ENCODE peak calls at places on chromosome 18, in six cellular contexts. F, Q, D, W, N and E are unnamed samples.

GRCh38 chr18:21391074-21391673 is 149.1 kb downstream of the GREB1L start:
- DNase-seq in F (no peak), Q (no peak), D (no peak), W (no peak), N (peak; percentile 99), E (no peak)

GRCh38 chr18:54294274-54294673 is 25.0 kb downstream of the POLI start:
- DNase-seq in F (no peak), Q (no peak), D (no peak), W (no peak), N (no peak), E (no peak)

GRCh38 chr18:50099725-50100414 is 95.1 kb downstream of the MYO5B start:
- DNase-seq in F (no peak), Q (no peak), D (no peak), W (no peak), N (peak; percentile 87), E (no peak)

GRCh38 chr18:77547757-77548156 is 298.1 kb downstream of the GALR1 start:
- DNase-seq in F (no peak), Q (no peak), D (no peak), W (no peak), N (no peak), E (no peak)

GRCh38 chr18:5029622-5030021 is 167.4 kb downstream of the AKAIN1 start:
- DNase-seq in F (no peak), Q (no peak), D (no peak), W (no peak), N (no peak), E (no peak)

GRCh38 chr18:76421291-76422078 is 73.6 kb downstream of the ZNF516 start:
- DNase-seq in F (no peak), Q (no peak), D (no peak), W (no peak), N (no peak), E (no peak)

GRCh38 chr18:52484977-52485376 is 145.0 kb downstream of the DCC start:
- DNase-seq in F (no peak), Q (no peak), D (no peak), W (no peak), N (peak; percentile 2), E (no peak)

GRCh38 chr18:79863161-79863945 is 65.6 kb downstream of the KCNG2 start:
- DNase-seq in F (no peak), Q (no peak), D (no peak), W (peak; percentile 55), N (no peak), E (no peak)

GRCh38 chr18:78652001-78652545 is 327.5 kb upstream of the SALL3 start:
- DNase-seq in F (no peak), Q (no peak), D (no peak), W (peak; percentile 56), N (no peak), E (no peak)

GRCh38 chr18:61546598-61546997 is 213.4 kb downstream of the CDH20 start:
- DNase-seq in F (no peak), Q (no peak), D (no peak), W (no peak), N (peak; percentile 76), E (peak; percentile 46)

GRCh38 chr18:48004577-48004976 is 74.1 kb upstream of the SMAD2 start:
- DNase-seq in F (no peak), Q (no peak), D (no peak), W (no peak), N (peak; percentile 37), E (no peak)

GRCh38 chr18:65725421-65726050 is 25.3 kb upstream of the CDH7 start:
- DNase-seq in F (no peak), Q (no peak), D (no peak), W (no peak), N (no peak), E (no peak)

GRCh38 chr18:45291616-45292612 is 323.4 kb upstream of the SLC14A2 start:
- DNase-seq in F (no peak), Q (no peak), D (no peak), W (no peak), N (peak; percentile 41), E (no peak)

GRCh38 chr18:31261792-31262582 is 56.0 kb upstream of the DSG1 start:
- DNase-seq in F (no peak), Q (no peak), D (no peak), W (no peak), N (no peak), E (no peak)

GRCh38 chr18:45785015-45785597 is 40.4 kb upstream of the SIGLEC15 start:
- DNase-seq in F (no peak), Q (no peak), D (no peak), W (no peak), N (no peak), E (no peak)

GRCh38 chr18:24924066-24924716 is 427.8 kb downstream of the ZNF521 start:
- DNase-seq in F (no peak), Q (no peak), D (no peak), W (no peak), N (no peak), E (no peak)

GRCh38 chr18:61817086-61817485 is 75.7 kb downstream of the RNF152 start:
- DNase-seq in F (no peak), Q (no peak), D (no peak), W (no peak), N (no peak), E (no peak)

GRCh38 chr18:5962362-5962761 is 67.0 kb upstream of the TMEM200C start:
- DNase-seq in F (no peak), Q (no peak), D (no peak), W (no peak), N (no peak), E (no peak)

GRCh38 chr18:72652990-72653593 is 109.0 kb upstream of the CBLN2 start:
- DNase-seq in F (no peak), Q (no peak), D (no peak), W (no peak), N (peak; percentile 23), E (no peak)

GRCh38 chr18:49398331-49398730 is 62.1 kb downstream of the DYM start:
- DNase-seq in F (no peak), Q (no peak), D (no peak), W (no peak), N (no peak), E (no peak)

GRCh38 chr18:36412778-36413177 is 115.3 kb downstream of the FHOD3 start:
- DNase-seq in F (no peak), Q (no peak), D (no peak), W (no peak), N (peak; percentile 28), E (no peak)
- TF ChIP-seq CTCF in F (no peak), Q (no peak), D (peak; percentile 40), W (no peak), N (peak; percentile 67), E (peak; percentile 51)

DNA sequence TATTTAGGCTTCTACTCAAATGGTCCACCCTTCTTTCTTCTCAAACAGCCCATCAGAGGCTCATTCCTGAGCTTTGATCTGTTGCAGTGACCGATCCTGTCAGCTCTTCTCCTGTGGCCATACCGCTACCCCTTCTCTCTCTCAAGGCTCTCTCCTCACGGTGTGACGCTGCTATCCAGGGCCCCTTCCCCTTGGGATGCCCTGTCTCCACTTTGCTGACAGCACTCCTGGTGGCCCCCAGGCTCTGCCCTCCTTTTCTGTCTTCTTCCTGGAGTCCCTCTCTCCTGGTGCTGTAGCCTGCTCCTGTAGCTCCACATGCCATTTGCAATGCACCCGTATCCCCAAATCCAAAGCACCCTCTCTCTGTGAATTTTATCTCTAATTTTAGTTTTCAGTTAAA is 45.4 kb upstream of the CTAGE1 start:
- DNase-seq in F (no peak), Q (no peak), D (no peak), W (no peak), N (no peak), E (no peak)
- H3K27ac ChIP-seq in F (no peak overlapping the region), Q (no peak overlapping the region), D (no peak overlapping the region), W (no peak overlapping the region), N (no peak overlapping the region), E (no peak overlapping the region)

GRCh38 chr18:10078053-10078452 is 164.2 kb downstream of the VAPA start:
- DNase-seq in F (no peak), Q (no peak), D (no peak), W (no peak), N (no peak), E (no peak)

GRCh38 chr18:10080372-10080771 is 166.6 kb downstream of the VAPA start:
- DNase-seq in F (no peak), Q (no peak), D (no peak), W (no peak), N (no peak), E (no peak)

GRCh38 chr18:10074122-10074521 is 160.3 kb downstream of the VAPA start:
- DNase-seq in F (no peak), Q (no peak), D (no peak), W (no peak), N (peak; percentile 64), E (no peak)

GRCh38 chr18:10072659-10073309 is 159.0 kb downstream of the VAPA start:
- DNase-seq in F (no peak), Q (no peak), D (no peak), W (no peak), N (no peak), E (no peak)

DNA sequence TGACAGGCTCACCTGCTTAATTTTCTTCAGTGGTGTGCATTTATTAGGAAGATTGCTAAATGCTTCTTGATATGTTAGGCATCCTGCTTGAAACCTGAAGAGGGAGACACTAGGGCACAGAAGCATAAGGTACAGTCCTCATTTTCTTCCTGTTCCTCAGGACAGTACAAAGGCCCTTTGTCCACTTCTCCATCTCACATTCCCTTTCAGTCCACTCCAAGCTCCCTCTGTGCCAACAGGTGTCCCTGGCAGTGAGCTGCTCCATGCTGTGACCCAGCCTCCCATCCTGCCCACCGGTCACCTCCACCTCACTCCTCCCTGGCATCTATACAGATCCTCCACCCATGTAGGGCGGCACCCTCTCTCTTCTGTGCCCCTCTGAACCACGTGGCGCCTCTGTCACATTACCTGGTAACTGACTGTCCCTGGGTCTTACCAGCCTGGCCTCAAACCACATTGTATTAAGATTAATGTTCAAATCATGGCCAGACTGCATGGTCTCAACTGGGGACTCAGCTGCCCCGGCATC is 162.8 kb downstream of the VAPA start:
- DNase-seq in F (no peak), Q (no peak), D (no peak), W (no peak), N (no peak), E (no peak)
- TF ChIP-seq CTCF in F (no peak), Q (no peak), D (no peak), W (no peak), N (peak; percentile 37), E (no peak)

GRCh38 chr18:62865498-62865897 is 150.2 kb downstream of the PHLPP1 start:
- DNase-seq in F (no peak), Q (no peak), D (no peak), W (no peak), N (no peak), E (no peak)

GRCh38 chr18:62860062-62860461 is 144.7 kb downstream of the PHLPP1 start:
- DNase-seq in F (no peak), Q (no peak), D (no peak), W (no peak), N (no peak), E (no peak)

GRCh38 chr18:62857278-62857976 is 142.1 kb downstream of the PHLPP1 start:
- DNase-seq in F (no peak), Q (no peak), D (no peak), W (no peak), N (no peak), E (no peak)

GRCh38 chr18:62863629-62864028 is 148.3 kb downstream of the PHLPP1 start:
- DNase-seq in F (no peak), Q (no peak), D (no peak), W (no peak), N (no peak), E (no peak)

DNA sequence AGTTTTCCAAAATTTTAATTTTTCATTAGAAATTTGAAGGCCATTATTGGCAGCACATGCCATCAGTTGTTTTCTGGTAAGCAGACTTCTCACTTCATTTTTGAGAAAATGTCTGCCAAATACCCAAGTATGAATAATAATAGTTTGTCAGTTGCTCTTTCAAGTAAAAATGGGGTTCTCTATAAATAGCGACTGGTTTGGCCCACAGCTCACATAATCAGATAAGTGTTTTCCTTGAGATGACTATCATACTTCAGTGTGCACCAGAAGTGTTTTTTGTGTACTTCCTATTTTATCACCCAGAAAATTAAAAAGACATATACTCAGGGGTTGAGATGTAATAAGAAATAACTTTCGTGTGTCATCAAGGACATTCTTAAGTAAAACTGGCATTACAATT is 147.1 kb downstream of the PHLPP1 start:
- DNase-seq in F (no peak), Q (no peak), D (no peak), W (no peak), N (no peak), E (no peak)
- H3K27ac ChIP-seq in F (no peak overlapping the region), Q (no peak overlapping the region), D (no peak overlapping the region), W (no peak overlapping the region), N (no peak overlapping the region), E (no peak overlapping the region)